ENCODE peak calls at places on chromosomes 5 and 9, in eight cellular contexts. H is AG20443; B is M059J; D is EL; M is naive thymus-derived CD8-positive, alpha-beta T cell; T is LNCaP clone FGC; L is activated CD4-positive, alpha-beta T cell treated with anti-CD3 and anti-CD28 coated beads, Interleukin-2, amount 10 ng/mL, durations not matched to agents 7 days and 5 days; Y is GM10248. Q is an unnamed sample.

GRCh38 chr9:134371731-134372130 is 45.5 kb downstream of the RXRA start:
- DNase-seq in L (no peak), H (no peak), Y (no peak), D (no peak), T (no peak), M (no peak), B (no peak), Q (no peak)

GRCh38 chr5:149633671-149634350 is 52.5 kb downstream of the ARHGEF37 start:
- DNase-seq in D (no peak), B (no peak), M (no peak), T (no peak), L (no peak), Y (no peak), H (no peak), Q (no peak)

GRCh38 chr5:1479581-1480188 is 34.4 kb upstream of the SLC6A3 start:
- DNase-seq in L (peak), T (no peak), B (no peak), H (peak), Y (peak), D (no peak), M (peak), Q (peak)

GRCh38 chr9:134690946-134691694 is 49.5 kb downstream of the COL5A1 start:
- DNase-seq in T (no peak), D (peak), L (no peak), H (peak), M (no peak), B (no peak), Y (no peak), Q (no peak)

GRCh38 chr9:97237951-97238851 is 69.3 kb upstream of the CCDC180 start:
- DNase-seq in D (peak), L (peak), H (peak), T (no peak), Y (peak), M (peak), B (peak), Q (peak)

GRCh38 chr9:12464910-12465512 is 228.2 kb upstream of the TYRP1 start:
- DNase-seq in M (no peak), T (no peak), H (peak), B (peak), D (peak), Y (peak), L (peak), Q (no peak)

GRCh38 chr5:137497396-137498290 is 1.5 kb downstream of the SPOCK1 start:
- DNase-seq in L (no peak), Y (no peak), B (peak), M (no peak), D (peak), T (no peak), H (no peak), Q (no peak)

GRCh38 chr5:35198096-35198495 is 32.2 kb downstream of the PRLR start:
- DNase-seq in M (no peak), T (peak), Y (no peak), L (no peak), D (peak), H (peak), B (peak), Q (no peak)

GRCh38 chr9:90038778-90039177 is 434.0 kb downstream of the GADD45G start:
- DNase-seq in Y (no peak), D (no peak), M (no peak), B (peak), T (no peak), H (no peak), L (no peak), Q (no peak)

GRCh38 chr5:175254155-175254554 is 189.8 kb downstream of the DRD1 start:
- DNase-seq in M (no peak), H (peak), L (no peak), D (peak), Y (no peak), T (no peak), B (peak), Q (no peak)